ENCODE peak calls at places on chromosomes 16 and 17, in seven cellular contexts. One of them, this sample, is unnamed.

GRCh38 chr17:9817086-9817485 is 4.8 kb downstream of the GSG1L2 start:
- DNase-seq in gastrocnemius medialis: no peak
- DNase-seq in glutamatergic neuron: peak
- DNase-seq in brain microvascular endothelial cell: no peak
- DNase-seq in right atrium auricular region: no peak
- DNase-seq in breast epithelium: no peak
- DNase-seq in Calu3: peak
- DNase-seq in this sample: no peak

GRCh38 chr17:8799001-8799850 is at the start of gene MFSD6L:
- DNase-seq in gastrocnemius medialis: no peak
- DNase-seq in glutamatergic neuron: no peak
- DNase-seq in brain microvascular endothelial cell: peak
- DNase-seq in right atrium auricular region: no peak
- DNase-seq in breast epithelium: no peak
- DNase-seq in Calu3: peak
- DNase-seq in this sample: peak

GRCh38 chr16:50653633-50654524 is 27.2 kb downstream of the SNX20 start:
- DNase-seq in gastrocnemius medialis: no peak
- DNase-seq in glutamatergic neuron: peak
- DNase-seq in brain microvascular endothelial cell: no peak
- DNase-seq in right atrium auricular region: no peak
- DNase-seq in breast epithelium: no peak
- DNase-seq in Calu3: peak
- DNase-seq in this sample: no peak

GRCh38 chr17:81682565-81683207 is 911 bp downstream of the ARL16 start:
- DNase-seq in gastrocnemius medialis: no peak
- DNase-seq in glutamatergic neuron: no peak
- DNase-seq in brain microvascular endothelial cell: peak
- DNase-seq in right atrium auricular region: no peak
- DNase-seq in breast epithelium: no peak
- DNase-seq in Calu3: no peak
- DNase-seq in this sample: no peak

GRCh38 chr16:87457051-87457611 is 35.7 kb downstream of the ZCCHC14 start:
- DNase-seq in gastrocnemius medialis: no peak
- DNase-seq in glutamatergic neuron: no peak
- DNase-seq in brain microvascular endothelial cell: no peak
- DNase-seq in right atrium auricular region: no peak
- DNase-seq in breast epithelium: no peak
- DNase-seq in Calu3: peak
- DNase-seq in this sample: no peak

GRCh38 chr16:51084074-51084928 is 66.8 kb downstream of the SALL1 start:
- DNase-seq in gastrocnemius medialis: no peak
- DNase-seq in glutamatergic neuron: no peak
- DNase-seq in brain microvascular endothelial cell: peak
- DNase-seq in right atrium auricular region: no peak
- DNase-seq in breast epithelium: no peak
- DNase-seq in Calu3: no peak
- DNase-seq in this sample: no peak

GRCh38 chr16:77213542-77214108 is 14.4 kb downstream of the SYCE1L start:
- DNase-seq in gastrocnemius medialis: no peak
- DNase-seq in glutamatergic neuron: no peak
- DNase-seq in brain microvascular endothelial cell: peak
- DNase-seq in right atrium auricular region: peak
- DNase-seq in breast epithelium: no peak
- DNase-seq in Calu3: peak
- DNase-seq in this sample: no peak

GRCh38 chr17:13031718-13032350 is 14.0 kb upstream of the ELAC2 start:
- DNase-seq in gastrocnemius medialis: peak
- DNase-seq in glutamatergic neuron: peak
- DNase-seq in brain microvascular endothelial cell: peak
- DNase-seq in right atrium auricular region: peak
- DNase-seq in breast epithelium: no peak
- DNase-seq in Calu3: peak
- DNase-seq in this sample: no peak

GRCh38 chr16:55044366-55044975 is 113.8 kb downstream of the IRX5 start:
- DNase-seq in gastrocnemius medialis: no peak
- DNase-seq in glutamatergic neuron: no peak
- DNase-seq in brain microvascular endothelial cell: no peak
- DNase-seq in right atrium auricular region: peak
- DNase-seq in breast epithelium: no peak
- DNase-seq in Calu3: no peak
- DNase-seq in this sample: peak

GRCh38 chr17:17206149-17206912 is at the start of gene PLD6:
- DNase-seq in gastrocnemius medialis: peak
- DNase-seq in glutamatergic neuron: no peak
- DNase-seq in brain microvascular endothelial cell: peak
- DNase-seq in right atrium auricular region: peak
- DNase-seq in breast epithelium: peak
- DNase-seq in Calu3: peak
- DNase-seq in this sample: peak

GRCh38 chr17:65418622-65419021 is 142.8 kb downstream of the AXIN2 start:
- DNase-seq in gastrocnemius medialis: no peak
- DNase-seq in glutamatergic neuron: no peak
- DNase-seq in brain microvascular endothelial cell: no peak
- DNase-seq in right atrium auricular region: no peak
- DNase-seq in breast epithelium: no peak
- DNase-seq in Calu3: no peak
- DNase-seq in this sample: no peak
- TF ChIP-seq CTCF in gastrocnemius medialis: peak
- TF ChIP-seq CTCF in glutamatergic neuron: no peak
- TF ChIP-seq CTCF in brain microvascular endothelial cell: peak
- TF ChIP-seq CTCF in right atrium auricular region: no peak
- TF ChIP-seq CTCF in breast epithelium: no peak
- TF ChIP-seq CTCF in Calu3: no peak
- TF ChIP-seq CTCF in this sample: no peak

DNA sequence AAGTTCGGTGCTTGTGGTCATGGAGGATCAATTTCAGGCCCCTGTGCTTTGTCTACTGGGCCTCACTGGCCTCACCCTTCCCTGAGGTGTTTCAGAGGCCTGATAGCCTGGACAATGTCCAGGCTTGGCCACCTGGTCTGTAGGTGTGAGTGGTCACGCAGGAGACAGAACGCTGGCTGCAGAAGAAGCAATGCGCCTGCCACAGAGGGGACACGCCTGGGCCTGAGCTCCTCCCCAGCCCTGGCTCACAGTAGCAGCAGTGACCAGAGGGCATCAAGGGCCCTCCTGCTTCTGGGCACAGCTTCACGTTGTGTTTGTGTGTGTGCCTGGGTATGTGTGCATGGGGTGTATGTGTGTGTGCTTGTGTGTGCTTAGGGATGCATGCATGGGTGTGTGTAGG is 1.9 kb upstream of the PITPNM3 start:
- DNase-seq in gastrocnemius medialis: no peak
- DNase-seq in glutamatergic neuron: no peak
- DNase-seq in brain microvascular endothelial cell: no peak
- DNase-seq in right atrium auricular region: no peak
- DNase-seq in breast epithelium: no peak
- DNase-seq in Calu3: no peak
- DNase-seq in this sample: no peak
- TF ChIP-seq CTCF in gastrocnemius medialis: no peak
- TF ChIP-seq CTCF in glutamatergic neuron: no peak
- TF ChIP-seq CTCF in brain microvascular endothelial cell: no peak
- TF ChIP-seq CTCF in right atrium auricular region: no peak
- TF ChIP-seq CTCF in breast epithelium: no peak
- TF ChIP-seq CTCF in Calu3: no peak
- TF ChIP-seq CTCF in this sample: no peak

GRCh38 chr16:46830902-46831647 is at the start of gene C16orf87:
- DNase-seq in gastrocnemius medialis: peak
- DNase-seq in glutamatergic neuron: peak
- DNase-seq in brain microvascular endothelial cell: peak
- DNase-seq in right atrium auricular region: peak
- DNase-seq in breast epithelium: peak
- DNase-seq in Calu3: peak
- DNase-seq in this sample: peak
- TF ChIP-seq CTCF in gastrocnemius medialis: no peak
- TF ChIP-seq CTCF in glutamatergic neuron: no peak
- TF ChIP-seq CTCF in brain microvascular endothelial cell: no peak
- TF ChIP-seq CTCF in right atrium auricular region: no peak
- TF ChIP-seq CTCF in breast epithelium: no peak
- TF ChIP-seq CTCF in Calu3: no peak
- TF ChIP-seq CTCF in this sample: no peak

DNA sequence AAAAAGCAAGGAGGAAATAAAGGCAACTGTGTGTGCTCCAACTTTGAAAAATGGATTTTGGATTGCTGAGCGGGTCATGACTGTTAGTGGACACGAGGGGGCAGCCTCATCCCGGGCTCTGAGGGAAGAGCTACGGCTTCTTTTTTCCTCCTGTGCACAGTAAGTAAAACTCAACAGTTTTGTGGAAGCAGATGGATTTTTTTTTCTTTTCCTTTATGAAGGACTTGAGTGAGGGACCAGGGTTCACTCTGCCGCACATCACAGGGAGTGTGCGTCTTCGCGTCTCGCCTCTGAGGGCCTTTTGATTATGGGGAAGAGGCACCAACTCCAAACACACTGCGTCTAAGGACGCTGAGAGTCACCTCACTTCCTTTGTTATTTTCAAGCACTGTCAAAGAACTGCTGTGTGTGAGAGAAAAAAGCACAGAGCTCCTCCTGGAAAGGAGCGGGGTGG is 80.3 kb upstream of the GOT2 start:
- DNase-seq in gastrocnemius medialis: no peak
- DNase-seq in glutamatergic neuron: peak
- DNase-seq in brain microvascular endothelial cell: peak
- DNase-seq in right atrium auricular region: no peak
- DNase-seq in breast epithelium: no peak
- DNase-seq in Calu3: peak
- DNase-seq in this sample: no peak
- TF ChIP-seq CTCF in gastrocnemius medialis: peak
- TF ChIP-seq CTCF in glutamatergic neuron: peak
- TF ChIP-seq CTCF in brain microvascular endothelial cell: peak
- TF ChIP-seq CTCF in right atrium auricular region: peak
- TF ChIP-seq CTCF in breast epithelium: peak
- TF ChIP-seq CTCF in Calu3: peak
- TF ChIP-seq CTCF in this sample: peak

This sample was measured in coronary artery.